ENCODE peak calls at places on chromosomes 1 and 21, in ten cellular contexts. P, O, Y, F, X, S, A, I, V and H are unnamed samples. For H3K4me1 and H3K36me3, the result is how much of the 10 kb centered on the place peaks cover.

GRCh38 chr1:165376041-165376810 is 19.7 kb upstream of the LMX1A start:
- DNase-seq in I (peak), O (peak), S (peak), V (peak), P (peak), A (peak), F (peak), Y (peak), X (peak), H (no peak)

GRCh38 chr1:212591922-212592321 is 16.6 kb upstream of the ATF3 start:
- DNase-seq in F (no peak), Y (no peak), V (no peak), X (no peak), I (no peak), S (no peak), A (no peak), P (no peak), O (no peak), H (no peak)

GRCh38 chr1:61953076-61953789 is 211.0 kb downstream of the PATJ start:
- DNase-seq in A (no peak), S (no peak), F (no peak), Y (no peak), I (no peak), P (no peak), X (no peak), V (no peak), O (no peak), H (no peak)

GRCh38 chr1:44505210-44505993 is 100.3 kb downstream of the RNF220 start:
- DNase-seq in Y (no peak), P (no peak), X (no peak), S (no peak), O (peak), V (peak), A (no peak), F (no peak), I (peak), H (no peak)

GRCh38 chr1:89949991-89950624 is 44.8 kb upstream of the ZNF326 start:
- DNase-seq in Y (no peak), P (no peak), O (peak), V (no peak), F (no peak), I (no peak), A (no peak), S (no peak), X (no peak), H (no peak)

GRCh38 chr1:45365051-45365450 is 24.8 kb upstream of the MUTYH start:
- DNase-seq in F (no peak), P (no peak), S (no peak), V (no peak), A (no peak), X (no peak), O (peak), I (no peak), Y (no peak), H (no peak)

GRCh38 chr1:222754386-222755139 is 17.6 kb downstream of the FAM177B start:
- DNase-seq in I (peak), O (no peak), A (no peak), X (peak), V (peak), Y (no peak), P (peak), S (no peak), F (peak), H (no peak)

GRCh38 chr1:87449348-87449963 is 120.8 kb downstream of the LMO4 start:
- DNase-seq in O (no peak), X (peak), Y (no peak), V (peak), A (no peak), F (no peak), I (peak), P (peak), S (peak), H (no peak)

GRCh38 chr1:29800522-29800956 is 564.2 kb downstream of the PTPRU start:
- DNase-seq in X (no peak), P (no peak), I (no peak), V (no peak), O (no peak), Y (no peak), F (no peak), S (no peak), A (no peak), H (no peak)

GRCh38 chr1:50666849-50667248 is 243.6 kb upstream of the DMRTA2 start:
- DNase-seq in P (no peak), V (no peak), Y (no peak), A (no peak), O (no peak), X (no peak), S (no peak), F (no peak), I (no peak), H (no peak)

GRCh38 chr21:35737899-35738341 is 322.4 kb downstream of the SETD4 start:
- DNase-seq in I (peak), V (no peak), S (no peak), O (no peak), P (peak), Y (no peak), F (no peak), X (no peak), A (no peak), H (no peak)

GRCh38 chr1:30417701-30418425 is 305.5 kb downstream of the MATN1 start:
- DNase-seq in V (no peak), Y (no peak), F (peak), P (peak), I (no peak), O (no peak), X (peak), S (no peak), A (no peak), H (no peak)

GRCh38 chr1:186519981-186520380 is 59.1 kb upstream of the PDC start:
- DNase-seq in F (no peak), Y (no peak), A (no peak), O (no peak), V (no peak), S (no peak), I (no peak), P (no peak), X (no peak), H (no peak)

GRCh38 chr1:169538998-169539871 is 47.0 kb downstream of the F5 start:
- DNase-seq in P (no peak), A (no peak), I (no peak), V (no peak), X (no peak), F (no peak), S (no peak), Y (no peak), O (no peak), H (no peak)

GRCh38 chr21:34912022-34912933 is 136.8 kb downstream of the RUNX1 start:
- DNase-seq in P (no peak), X (no peak), A (no peak), O (no peak), V (no peak), S (no peak), F (no peak), Y (no peak), I (no peak), H (no peak)

GRCh38 chr1:16618719-16619118 is 5.4 kb upstream of the NBPF1 start:
- DNase-seq in A (peak), O (peak), X (peak), S (peak), F (peak), Y (peak), I (peak), V (peak), P (peak), H (peak)

GRCh38 chr1:243312962-243313634 is 57.3 kb downstream of the SDCCAG8 start:
- DNase-seq in A (no peak), V (no peak), Y (no peak), I (no peak), P (no peak), O (no peak), F (no peak), S (no peak), X (no peak), H (no peak)

GRCh38 chr1:171814692-171815091 is 26.6 kb upstream of the DNM3 start:
- DNase-seq in S (no peak), X (no peak), Y (no peak), I (no peak), F (no peak), P (no peak), V (no peak), O (no peak), A (no peak), H (no peak)

GRCh38 chr1:207366022-207366421 is 44.5 kb downstream of the CD55 start:
- DNase-seq in A (no peak), V (no peak), I (no peak), S (no peak), F (no peak), X (no peak), P (no peak), O (no peak), Y (no peak), H (no peak)

DNA sequence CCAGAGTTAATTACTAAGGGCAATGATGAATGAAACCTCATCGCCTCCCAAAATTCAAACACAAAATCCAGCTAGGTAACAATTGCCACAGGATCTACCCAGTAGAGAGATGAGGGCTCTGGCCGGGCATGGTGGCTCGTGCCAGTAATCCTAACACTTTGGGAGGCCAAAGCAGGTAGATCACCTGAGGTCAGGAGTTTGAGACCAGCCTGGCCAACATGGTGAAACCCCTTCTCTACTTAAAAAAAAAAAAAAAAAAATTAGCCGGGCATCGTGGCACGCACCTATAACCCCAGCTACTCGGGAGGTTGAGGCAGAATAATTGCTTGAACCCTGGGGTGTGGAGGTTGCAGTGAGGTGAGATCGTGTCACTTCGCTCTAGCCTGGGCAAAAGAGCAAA is 15.8 kb downstream of the CD2 start:
- DNase-seq in O (no peak), X (no peak), V (no peak), S (no peak), A (no peak), F (no peak), P (no peak), Y (no peak), I (no peak), H (no peak)
- H3K4me1 ChIP-seq in O (under half), X (under half), V (under half), S (under half), A (under half), F (under half), P (under half), Y (under half), I (under half), H (half or more)

GRCh38 chr1:244439391-244440032 is 12.2 kb downstream of the ADSS2 start:
- DNase-seq in I (no peak), X (no peak), S (no peak), Y (peak), A (no peak), P (no peak), O (no peak), F (no peak), V (no peak), H (no peak)
- H3K36me3 ChIP-seq in I (under half), X (under half), S (under half), Y (under half), A (under half), P (under half), O (under half), F (under half), V (under half), H (under half)

GRCh38 chr1:18948913-18949688 is 7.4 kb downstream of the IFFO2 start:
- DNase-seq in Y (no peak), S (peak), V (peak), O (peak), X (peak), A (no peak), F (no peak), P (peak), I (peak), H (no peak)

GRCh38 chr1:18949689-18950414 is 6.6 kb downstream of the IFFO2 start:
- DNase-seq in O (peak), V (no peak), A (no peak), X (no peak), Y (no peak), S (no peak), I (no peak), F (no peak), P (peak), H (no peak)

GRCh38 chr1:18951818-18952391 is 4.6 kb downstream of the IFFO2 start:
- DNase-seq in A (no peak), F (no peak), Y (no peak), P (no peak), V (no peak), S (no peak), O (no peak), X (no peak), I (no peak), H (peak)

GRCh38 chr1:18950415-18951026 is 6.0 kb downstream of the IFFO2 start:
- DNase-seq in O (no peak), A (no peak), I (peak), P (peak), V (no peak), Y (no peak), X (no peak), S (no peak), F (no peak), H (no peak)

DNA sequence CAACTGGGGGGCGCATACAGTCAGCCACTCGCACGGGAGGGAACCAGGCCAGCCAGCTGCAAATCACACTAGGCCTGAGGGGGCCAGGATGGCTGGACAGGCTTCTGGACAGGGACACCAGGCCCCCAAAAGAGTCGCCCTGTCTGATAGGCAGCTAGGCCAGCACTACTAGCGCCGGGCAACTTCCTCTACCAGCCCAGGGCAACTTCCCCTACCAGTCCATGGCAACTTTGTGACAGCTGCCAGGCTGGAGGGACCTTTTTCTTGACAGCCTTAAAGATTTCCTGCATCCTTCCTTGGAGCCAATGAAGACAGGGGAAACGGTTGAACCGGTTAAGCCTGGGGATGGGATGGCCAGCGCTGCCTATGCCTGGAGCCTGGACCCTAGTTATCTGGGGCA is 5.1 kb downstream of the IFFO2 start:
- DNase-seq in X (no peak), I (peak), A (no peak), O (no peak), V (no peak), P (no peak), F (no peak), S (no peak), Y (no peak), H (no peak)
- TF ChIP-seq CTCF in X (no peak), I (no peak), A (no peak), O (no peak), V (no peak), P (no peak), F (no peak), S (no peak), Y (no peak), H (no peak)

GRCh38 chr1:81678779-81679178 is 122.0 kb upstream of the ADGRL2 start:
- DNase-seq in Y (no peak), I (no peak), V (no peak), P (no peak), X (no peak), F (no peak), A (no peak), O (no peak), S (no peak), H (no peak)
- H3K4me1 ChIP-seq in Y (under half), I (under half), V (under half), P (under half), X (under half), F (under half), A (under half), O (under half), S (under half), H (under half)

DNA sequence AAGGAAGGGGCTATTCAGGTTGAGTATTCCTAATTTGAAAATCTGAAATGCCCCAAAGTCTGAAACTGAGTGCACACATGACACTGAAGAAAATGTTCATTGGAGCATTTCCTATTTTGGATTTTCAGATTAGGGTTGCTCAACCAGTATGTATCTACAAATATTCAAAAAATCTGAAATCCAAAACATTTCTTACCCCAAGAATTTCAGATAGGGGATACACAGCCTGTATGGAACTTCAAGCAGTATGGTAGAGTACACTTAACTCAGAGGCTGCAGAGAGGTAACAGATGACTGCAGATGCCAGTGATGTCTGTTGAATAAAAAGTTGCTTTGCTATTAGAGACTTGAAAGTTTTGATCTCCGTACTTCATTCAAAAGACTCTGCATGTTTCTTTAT is 19.0 kb downstream of the YTHDF2 start:
- DNase-seq in P (no peak), I (no peak), S (no peak), A (no peak), V (no peak), Y (no peak), X (no peak), F (no peak), O (no peak), H (no peak)
- H3K36me3 ChIP-seq in P (under half), I (under half), S (under half), A (under half), V (under half), Y (under half), X (under half), F (under half), O (under half), H (under half)

GRCh38 chr1:181676269-181676668 is 193.0 kb downstream of the CACNA1E start:
- DNase-seq in I (no peak), S (peak), Y (no peak), O (peak), A (no peak), X (no peak), P (no peak), V (peak), F (no peak), H (no peak)
- TF ChIP-seq CTCF in I (no peak), S (peak), Y (no peak), O (peak), A (no peak), X (peak), P (no peak), V (peak), F (no peak), H (no peak)

GRCh38 chr1:192966073-192966472 is 93.1 kb downstream of the UCHL5 start:
- DNase-seq in F (no peak), V (no peak), S (no peak), O (no peak), A (no peak), X (no peak), I (no peak), P (no peak), Y (no peak), H (no peak)
- H3K4me1 ChIP-seq in F (under half), V (under half), S (under half), O (under half), A (under half), X (under half), I (under half), P (under half), Y (under half), H (under half)

GRCh38 chr1:236848274-236848925 is 53.3 kb downstream of the MTR start:
- DNase-seq in X (no peak), S (no peak), F (no peak), V (no peak), P (no peak), Y (no peak), I (no peak), A (no peak), O (no peak), H (no peak)

GRCh38 chr1:236850077-236850476 is 55.0 kb downstream of the MTR start:
- DNase-seq in F (no peak), O (no peak), X (no peak), Y (no peak), A (no peak), V (no peak), P (no peak), I (no peak), S (no peak), H (no peak)

GRCh38 chr1:236853916-236854601 is 59.0 kb downstream of the MTR start:
- DNase-seq in O (no peak), V (no peak), I (no peak), Y (no peak), P (no peak), A (no peak), S (no peak), F (no peak), X (no peak), H (no peak)

GRCh38 chr1:236851871-236852270 is 56.8 kb downstream of the MTR start:
- DNase-seq in Y (no peak), O (no peak), V (no peak), X (no peak), A (no peak), I (no peak), P (no peak), F (no peak), S (no peak), H (no peak)

DNA sequence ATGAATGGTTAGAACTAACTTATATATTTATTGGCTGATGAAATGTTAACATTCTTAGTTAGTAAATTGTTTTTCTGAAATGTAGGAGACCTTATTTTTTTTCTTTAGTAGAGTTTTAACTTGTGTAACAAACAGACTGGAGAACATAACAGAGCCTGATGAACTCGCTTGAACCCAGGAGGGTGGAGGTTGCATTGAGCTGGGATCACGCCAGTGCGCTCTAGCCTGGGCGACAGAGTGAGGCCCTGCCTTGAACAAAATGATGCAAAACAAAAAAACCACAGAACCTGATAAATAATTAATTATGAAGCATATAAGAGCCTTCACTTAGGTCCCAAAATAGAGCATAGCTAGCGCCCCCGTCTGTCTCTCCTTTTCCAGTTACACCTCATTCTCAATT is 55.5 kb downstream of the MTR start:
- DNase-seq in P (no peak), O (no peak), A (no peak), I (no peak), V (no peak), S (peak), F (no peak), Y (no peak), X (no peak), H (no peak)
- H3K36me3 ChIP-seq in P (under half), O (under half), A (under half), I (half or more), V (under half), S (under half), F (half or more), Y (half or more), X (under half), H (under half)